ENCODE peak calls at places on chromosomes 3 and 15, in seven cellular contexts. C is AG09309, H is neural crest cell, B is GM12865, Y is mucosa of descending colon, N is foreskin fibroblast, W is ovary. S is an unnamed sample.

GRCh38 chr3:178960191-178960590 is 111.4 kb downstream of the ZMAT3 start:
- DNase-seq in C (no peak), H (no peak), B (no peak), Y (no peak), N (no peak), W (no peak), S (no peak)

GRCh38 chr3:40843851-40844548 is 319.2 kb downstream of the ZNF621 start:
- DNase-seq in C (no peak), H (no peak), B (no peak), Y (no peak), N (no peak), W (no peak), S (no peak)

GRCh38 chr15:46304320-46304719 is 669.5 kb downstream of the SQOR start:
- DNase-seq in C (no peak), H (no peak), B (no peak), Y (no peak), N (no peak), W (no peak), S (peak)

GRCh38 chr3:189602471-189602870 is 28.7 kb upstream of the TP63 start:
- DNase-seq in C (no peak), H (no peak), B (no peak), Y (no peak), N (no peak), W (no peak), S (no peak)

GRCh38 chr3:13011369-13012227 is 61.6 kb downstream of the IQSEC1 start:
- DNase-seq in C (no peak), H (no peak), B (peak), Y (peak), N (no peak), W (no peak), S (no peak)

GRCh38 chr3:181558870-181559269 is 152.9 kb upstream of the SOX2 start:
- DNase-seq in C (no peak), H (no peak), B (no peak), Y (no peak), N (no peak), W (no peak), S (no peak)

GRCh38 chr15:48411971-48412591 is 80.9 kb downstream of the DUT start:
- DNase-seq in C (peak), H (no peak), B (no peak), Y (no peak), N (no peak), W (no peak), S (no peak)

GRCh38 chr3:10205461-10206165 is 40.9 kb downstream of the IRAK2 start:
- DNase-seq in C (no peak), H (no peak), B (no peak), Y (peak), N (peak), W (no peak), S (no peak)

GRCh38 chr15:70086636-70087035 is 11.1 kb downstream of the TLE3 start:
- DNase-seq in C (no peak), H (no peak), B (no peak), Y (no peak), N (no peak), W (no peak), S (no peak)

GRCh38 chr3:138127636-138128365 is 4.4 kb downstream of the A4GNT start:
- DNase-seq in C (no peak), H (no peak), B (no peak), Y (no peak), N (no peak), W (no peak), S (no peak)

GRCh38 chr15:58522391-58522790 is 90.6 kb downstream of the LIPC start:
- DNase-seq in C (no peak), H (no peak), B (no peak), Y (no peak), N (no peak), W (no peak), S (no peak)

GRCh38 chr3:172208586-172209332 is 169.4 kb downstream of the FNDC3B start:
- DNase-seq in C (no peak), H (no peak), B (no peak), Y (no peak), N (no peak), W (no peak), S (no peak)

GRCh38 chr15:100687532-100688215 is 85.3 kb downstream of the ASB7 start:
- DNase-seq in C (peak), H (no peak), B (no peak), Y (no peak), N (peak), W (peak), S (no peak)

GRCh38 chr3:42098171-42098570 is 7.0 kb downstream of the TRAK1 start:
- DNase-seq in C (no peak), H (no peak), B (no peak), Y (no peak), N (no peak), W (no peak), S (no peak)

GRCh38 chr3:129758921-129759320 is 134.6 kb downstream of the TMCC1 start:
- DNase-seq in C (no peak), H (no peak), B (no peak), Y (no peak), N (no peak), W (no peak), S (no peak)

GRCh38 chr3:67601385-67601784 is 53.0 kb downstream of the SUCLG2 start:
- DNase-seq in C (no peak), H (no peak), B (no peak), Y (no peak), N (peak), W (no peak), S (no peak)

GRCh38 chr3:65107174-65107573 is 419.4 kb upstream of the ADAMTS9 start:
- DNase-seq in C (no peak), H (no peak), B (no peak), Y (no peak), N (peak), W (no peak), S (no peak)

GRCh38 chr3:44721231-44722102 is 8.0 kb upstream of the ZNF501 start:
- DNase-seq in C (no peak), H (no peak), B (no peak), Y (no peak), N (no peak), W (no peak), S (no peak)

GRCh38 chr3:120497813-120498212 is 47.0 kb upstream of the FSTL1 start:
- DNase-seq in C (no peak), H (no peak), B (no peak), Y (no peak), N (no peak), W (no peak), S (no peak)

GRCh38 chr3:170599995-170600624 is 14.2 kb upstream of the SLC7A14 start:
- DNase-seq in C (no peak), H (no peak), B (no peak), Y (no peak), N (no peak), W (no peak), S (no peak)

GRCh38 chr3:142888099-142888483 is 792 bp downstream of the PCOLCE2 start:
- DNase-seq in C (no peak), H (peak), B (no peak), Y (no peak), N (no peak), W (peak), S (peak)

GRCh38 chr15:99369250-99369649 is 118.0 kb downstream of the LRRC28 start:
- DNase-seq in C (no peak), H (no peak), B (no peak), Y (no peak), N (no peak), W (no peak), S (no peak)

GRCh38 chr15:99366013-99366412 is 114.7 kb downstream of the LRRC28 start:
- DNase-seq in C (no peak), H (no peak), B (no peak), Y (no peak), N (no peak), W (no peak), S (no peak)

GRCh38 chr15:99368743-99369142 is 117.5 kb downstream of the LRRC28 start:
- DNase-seq in C (no peak), H (no peak), B (no peak), Y (no peak), N (no peak), W (no peak), S (no peak)

DNA sequence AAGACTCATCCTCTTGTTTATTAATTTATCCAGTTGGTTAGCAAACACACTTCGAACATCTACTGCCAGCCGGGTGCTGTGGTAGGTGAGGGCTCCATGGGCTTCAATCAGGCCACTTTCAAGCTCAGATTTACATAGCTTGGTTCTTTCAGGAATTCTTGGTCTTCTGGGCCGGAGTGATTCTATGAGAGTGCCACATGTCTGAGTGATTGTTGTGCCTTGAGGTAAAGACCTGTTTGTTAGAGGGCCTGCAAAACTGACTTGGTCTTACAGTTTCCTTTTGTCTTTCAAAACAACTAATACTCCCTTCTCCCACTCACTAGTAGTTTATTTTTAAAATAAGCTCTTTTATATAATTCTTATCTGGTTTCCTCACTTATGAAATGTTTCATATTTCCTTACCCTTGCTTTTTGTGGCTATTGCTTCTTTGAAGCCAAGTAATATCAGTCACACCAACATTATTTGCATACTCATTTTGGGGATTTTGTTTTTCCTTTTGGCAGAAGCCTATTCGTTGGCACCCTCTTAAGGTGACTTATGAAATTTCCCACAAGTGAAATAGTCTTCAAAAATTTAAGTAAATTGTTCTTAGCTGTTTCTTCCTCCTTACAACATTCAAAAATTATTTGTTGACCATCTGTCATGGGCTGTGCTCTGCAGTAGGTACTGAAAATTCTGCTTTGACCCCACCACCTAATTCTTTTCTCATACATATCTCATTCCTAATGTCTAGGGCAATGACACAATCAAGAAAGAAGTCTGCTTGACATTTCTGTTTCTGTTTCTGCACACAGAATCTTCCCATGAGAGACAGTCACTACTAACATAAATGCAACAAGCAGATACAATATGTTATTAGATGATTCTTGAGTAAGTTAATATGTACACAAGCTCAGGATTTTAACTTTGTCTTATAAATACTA is 120.2 kb downstream of the LRRC28 start:
- DNase-seq in C (peak), H (no peak), B (peak), Y (no peak), N (peak), W (no peak), S (no peak)
- TF ChIP-seq CTCF in C (peak), H (no peak), B (peak), Y (no peak), N (no peak), W (no peak), S (no peak)

GRCh38 chr3:107240183-107241091 is 136.8 kb upstream of the CCDC54 start:
- DNase-seq in C (peak), H (peak), B (peak), Y (peak), N (peak), W (peak), S (peak)
- TF ChIP-seq CTCF in C (no peak), H (no peak), B (no peak), Y (no peak), N (no peak), W (no peak), S (no peak)

GRCh38 chr3:197598404-197598980 is 42.7 kb upstream of the BDH1 start:
- DNase-seq in C (no peak), H (no peak), B (no peak), Y (no peak), N (no peak), W (no peak), S (no peak)

GRCh38 chr3:197606468-197606867 is 50.7 kb upstream of the BDH1 start:
- DNase-seq in C (no peak), H (no peak), B (no peak), Y (no peak), N (no peak), W (no peak), S (no peak)

GRCh38 chr3:197599089-197599765 is 43.5 kb upstream of the BDH1 start:
- DNase-seq in C (peak), H (peak), B (peak), Y (peak), N (peak), W (peak), S (peak)

GRCh38 chr3:197600796-197601565 is 45.2 kb upstream of the BDH1 start:
- DNase-seq in C (no peak), H (no peak), B (no peak), Y (no peak), N (no peak), W (no peak), S (no peak)

GRCh38 chr3:197603317-197603933 is 47.7 kb upstream of the BDH1 start:
- DNase-seq in C (no peak), H (no peak), B (no peak), Y (no peak), N (no peak), W (no peak), S (no peak)
- TF ChIP-seq CTCF in C (no peak), H (no peak), B (no peak), Y (no peak), N (no peak), W (no peak), S (no peak)

DNA sequence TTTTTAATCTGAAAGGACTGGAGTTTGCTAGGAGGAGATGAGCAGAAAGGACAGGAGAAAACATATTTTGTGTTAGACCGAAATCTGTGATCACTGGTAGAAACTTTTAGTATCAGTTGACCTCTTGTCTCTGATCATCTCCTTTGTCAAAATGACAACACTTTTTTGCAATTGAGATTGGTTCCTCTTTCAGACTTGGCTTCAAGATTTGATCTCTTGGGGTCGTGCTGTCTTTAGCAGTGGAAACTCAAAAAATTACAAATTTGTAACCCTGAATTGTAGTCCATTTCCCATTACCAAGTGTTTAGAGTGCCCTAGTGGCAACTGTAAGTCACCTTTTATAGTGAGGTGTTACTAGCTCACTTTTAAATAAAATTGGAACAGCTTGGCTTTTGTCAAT is 107.4 kb downstream of the KLHL25 start:
- DNase-seq in C (no peak), H (no peak), B (peak), Y (no peak), N (no peak), W (no peak), S (no peak)
- TF ChIP-seq CTCF in C (no peak), H (no peak), B (no peak), Y (no peak), N (no peak), W (no peak), S (no peak)

GRCh38 chr3:141877911-141878310 is 1.5 kb downstream of the ATP1B3 start:
- DNase-seq in C (no peak), H (no peak), B (peak), Y (no peak), N (no peak), W (no peak), S (no peak)

GRCh38 chr3:141876891-141877561 is 583 bp downstream of the ATP1B3 start:
- DNase-seq in C (no peak), H (peak), B (peak), Y (peak), N (peak), W (peak), S (peak)

GRCh38 chr3:141875374-141875892 is 1.0 kb upstream of the ATP1B3 start:
- DNase-seq in C (no peak), H (peak), B (peak), Y (peak), N (peak), W (peak), S (peak)

GRCh38 chr3:141876381-141876890 is at the start of gene ATP1B3:
- DNase-seq in C (no peak), H (peak), B (peak), Y (peak), N (peak), W (peak), S (peak)

GRCh38 chr3:141875893-141876380 is 506 bp upstream of the ATP1B3 start:
- DNase-seq in C (no peak), H (peak), B (no peak), Y (peak), N (peak), W (peak), S (peak)
- TF ChIP-seq CTCF in C (no peak), H (no peak), B (no peak), Y (no peak), N (no peak), W (peak), S (no peak)

GRCh38 chr3:38646062-38646461 is 3.4 kb downstream of the SCN5A start:
- DNase-seq in C (no peak), H (no peak), B (no peak), Y (no peak), N (no peak), W (no peak), S (no peak)
- TF ChIP-seq CTCF in C (no peak), H (no peak), B (no peak), Y (no peak), N (no peak), W (no peak), S (no peak)

DNA sequence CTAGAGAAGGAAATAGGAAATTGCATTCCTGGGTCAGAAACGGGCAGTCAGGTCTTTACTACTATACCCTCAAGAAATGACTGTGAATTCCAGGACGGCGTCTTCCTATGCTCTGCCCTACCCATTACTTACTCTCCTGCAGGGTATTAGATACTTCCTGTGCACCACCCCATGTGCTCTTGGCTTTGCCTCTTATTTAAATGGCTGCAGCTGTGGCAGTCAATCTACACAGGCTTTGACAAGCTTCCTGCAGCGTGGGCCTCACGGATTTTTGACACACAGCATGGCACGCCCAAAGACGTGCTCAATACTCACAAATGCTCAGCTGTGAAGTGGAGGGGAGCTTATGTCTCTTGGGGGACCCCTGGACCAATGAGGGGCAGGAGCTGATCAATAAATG is 206.1 kb downstream of the SV2B start:
- DNase-seq in C (no peak), H (no peak), B (no peak), Y (no peak), N (no peak), W (no peak), S (no peak)
- TF ChIP-seq CTCF in C (no peak), H (no peak), B (no peak), Y (no peak), N (no peak), W (no peak), S (no peak)

DNA sequence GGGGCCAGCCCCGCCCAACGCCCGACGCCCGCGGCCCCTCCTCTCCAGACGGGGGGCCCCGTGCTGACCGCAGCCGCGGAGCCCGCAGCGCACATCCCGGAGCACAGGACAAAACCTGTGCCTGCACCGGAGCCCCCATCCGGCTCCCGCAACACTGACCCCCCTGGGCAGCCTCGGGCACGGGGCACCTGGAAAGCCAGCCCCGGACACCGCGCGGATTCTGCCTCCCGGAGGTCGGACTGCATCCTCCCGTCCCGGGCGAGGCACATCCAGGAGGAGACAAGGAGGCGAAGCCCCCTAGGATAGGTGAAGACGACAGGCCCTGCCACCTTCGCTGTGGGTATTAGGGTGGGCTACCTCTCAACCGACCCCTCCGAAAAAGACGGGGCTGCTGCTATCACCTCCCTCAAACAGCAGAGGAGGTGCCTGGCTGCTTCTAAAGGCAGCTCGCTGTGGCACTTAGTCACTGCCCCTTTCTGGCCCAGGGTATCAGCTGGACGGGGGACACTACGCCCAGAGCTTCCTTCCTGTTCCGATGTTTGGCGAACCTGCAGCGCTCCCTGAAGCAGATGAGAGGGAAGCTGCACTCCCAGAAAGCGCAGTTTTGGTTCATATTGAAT is 10.6 kb downstream of the XXYLT1 start:
- DNase-seq in C (no peak), H (no peak), B (peak), Y (peak), N (no peak), W (no peak), S (no peak)
- TF ChIP-seq CTCF in C (no peak), H (no peak), B (no peak), Y (no peak), N (peak), W (no peak), S (peak)

GRCh38 chr3:38662544-38662943 is 13.1 kb upstream of the SCN5A start:
- DNase-seq in C (no peak), H (no peak), B (peak), Y (no peak), N (peak), W (no peak), S (no peak)
- TF ChIP-seq CTCF in C (peak), H (peak), B (peak), Y (no peak), N (peak), W (no peak), S (no peak)

DNA sequence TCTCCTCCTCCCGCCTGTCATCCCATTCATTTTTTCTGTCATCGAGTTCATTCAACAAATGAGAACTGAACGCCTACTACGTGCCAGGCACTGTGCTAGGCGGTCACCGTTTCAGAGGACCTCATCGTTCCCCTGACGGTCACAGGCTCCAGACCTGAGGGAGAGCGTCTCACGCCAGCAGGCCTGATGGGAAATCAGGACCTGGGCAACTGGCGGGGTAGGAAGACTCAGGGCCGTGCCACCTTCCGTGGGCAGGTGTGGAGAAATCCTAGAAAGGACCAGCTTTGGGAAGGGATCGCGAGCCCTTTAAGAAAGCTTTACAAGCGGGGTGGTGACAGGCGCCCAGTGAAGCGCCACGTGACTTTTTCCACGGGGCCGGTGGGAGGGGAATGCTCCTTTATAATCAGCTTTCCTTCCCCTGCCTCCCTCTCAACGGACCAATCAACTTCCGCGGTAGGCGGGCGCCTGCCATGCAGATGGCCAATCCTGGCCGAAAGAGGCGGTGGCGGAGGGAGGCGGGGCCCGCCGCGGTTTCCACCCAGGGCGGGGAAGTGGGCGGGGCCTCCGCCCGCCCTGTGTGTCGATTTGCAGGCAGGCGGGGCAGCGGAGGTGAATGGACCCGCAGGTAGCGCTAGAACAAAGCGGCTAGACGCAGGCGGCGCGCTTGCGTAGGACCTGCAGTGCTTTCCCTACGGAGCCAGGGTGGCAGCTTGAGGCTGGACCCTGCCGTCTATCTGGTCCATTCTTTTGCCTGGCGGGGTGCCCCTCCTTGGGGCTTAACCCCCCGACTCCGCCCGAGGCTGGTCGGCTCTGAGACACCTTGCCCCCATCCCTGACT is 816 bp upstream of the DUSP7 start:
- DNase-seq in C (peak), H (peak), B (peak), Y (peak), N (peak), W (peak), S (peak)
- TF ChIP-seq CTCF in C (no peak), H (no peak), B (no peak), Y (peak), N (no peak), W (no peak), S (no peak)